ENCODE peak calls at places on chromosomes 4 and X, in eight cellular contexts. A, H, P, D, Z, U, C and V are unnamed samples.

GRCh38 chrX:153723351-153724251 is 586 bp downstream of the BCAP31 start:
- DNase-seq in A (peak; percentile 49), H (peak; percentile 70), P (no peak), D (peak; percentile 55), Z (peak; percentile 69), U (no peak), C (peak; percentile 70), V (no peak)

GRCh38 chrX:70079870-70080269 is 17.6 kb downstream of the OTUD6A start:
- DNase-seq in A (no peak), H (no peak), P (no peak), D (no peak), Z (no peak), U (no peak), C (no peak), V (no peak)

GRCh38 chrX:100797359-100797758 is 22.8 kb upstream of the CSTF2 start:
- DNase-seq in A (no peak), H (no peak), P (no peak), D (no peak), Z (no peak), U (no peak), C (no peak), V (no peak)

GRCh38 chr4:47167391-47167790 is 136.0 kb downstream of the GABRB1 start:
- DNase-seq in A (no peak), H (no peak), P (no peak), D (no peak), Z (no peak), U (no peak), C (no peak), V (no peak)

GRCh38 chr4:189302719-189303118 is 638.0 kb upstream of the FRG1 start:
- DNase-seq in A (no peak), H (no peak), P (no peak), D (no peak), Z (no peak), U (no peak), C (no peak), V (no peak)

GRCh38 chr4:19005211-19005610 is 983.7 kb upstream of the LCORL start:
- DNase-seq in A (peak; percentile 64), H (no peak), P (no peak), D (no peak), Z (no peak), U (no peak), C (no peak), V (no peak)

GRCh38 chrX:154012336-154012991 is 7.2 kb downstream of the IRAK1 start:
- DNase-seq in A (no peak), H (no peak), P (no peak), D (no peak), Z (no peak), U (no peak), C (no peak), V (peak; percentile 38)

GRCh38 chr4:43132010-43132582 is 239.6 kb downstream of the GRXCR1 start:
- DNase-seq in A (peak; percentile 51), H (peak; percentile 81), P (peak; percentile 44), D (peak; percentile 36), Z (peak; percentile 46), U (peak; percentile 52), C (peak; percentile 32), V (peak; percentile 12)

GRCh38 chrX:134571831-134572230 is 86.4 kb downstream of the PLAC1 start:
- DNase-seq in A (no peak), H (no peak), P (no peak), D (no peak), Z (no peak), U (no peak), C (no peak), V (no peak)

GRCh38 chr4:185192059-185192458 is 11.7 kb downstream of the CFAP97 start:
- DNase-seq in A (no peak), H (no peak), P (no peak), D (no peak), Z (no peak), U (no peak), C (peak; percentile 64), V (no peak)

GRCh38 chr4:11650801-11651596 is 222.3 kb upstream of the HS3ST1 start:
- DNase-seq in A (no peak), H (no peak), P (no peak), D (no peak), Z (no peak), U (peak; percentile 40), C (no peak), V (peak; percentile 1)

GRCh38 chr4:41222259-41222658 is 7.9 kb upstream of the APBB2 start:
- DNase-seq in A (no peak), H (no peak), P (no peak), D (no peak), Z (no peak), U (no peak), C (no peak), V (no peak)

GRCh38 chr4:90198086-90198847 is 71.1 kb downstream of the CCSER1 start:
- DNase-seq in A (no peak), H (no peak), P (no peak), D (no peak), Z (no peak), U (no peak), C (no peak), V (no peak)

GRCh38 chr4:187541666-187542065 is 453.9 kb upstream of the ZFP42 start:
- DNase-seq in A (no peak), H (no peak), P (no peak), D (no peak), Z (no peak), U (no peak), C (no peak), V (no peak)

GRCh38 chr4:8038083-8038482 is 98.4 kb upstream of the AFAP1 start:
- DNase-seq in A (no peak), H (no peak), P (no peak), D (no peak), Z (no peak), U (no peak), C (no peak), V (no peak)

GRCh38 chr4:793941-794621 is 31.8 kb downstream of the CPLX1 start:
- DNase-seq in A (no peak), H (no peak), P (no peak), D (no peak), Z (no peak), U (no peak), C (no peak), V (no peak)

GRCh38 chr4:62209757-62210156 is 1009.6 kb downstream of the ADGRL3 start:
- DNase-seq in A (no peak), H (no peak), P (no peak), D (no peak), Z (no peak), U (no peak), C (no peak), V (no peak)

GRCh38 chr4:139188648-139189416 is 11.8 kb upstream of the ELF2 start:
- DNase-seq in A (no peak), H (no peak), P (no peak), D (no peak), Z (no peak), U (no peak), C (no peak), V (no peak)

GRCh38 chr4:122621010-122621616 is at the start of gene IL21:
- DNase-seq in A (no peak), H (no peak), P (no peak), D (no peak), Z (no peak), U (no peak), C (no peak), V (no peak)

GRCh38 chr4:159677521-159677920 is 574.6 kb downstream of the RAPGEF2 start:
- DNase-seq in A (no peak), H (no peak), P (no peak), D (no peak), Z (no peak), U (no peak), C (no peak), V (no peak)

GRCh38 chr4:67871867-67872266 is 11.9 kb downstream of the TMPRSS11D start:
- DNase-seq in A (no peak), H (peak; percentile 33), P (no peak), D (peak; percentile 6), Z (no peak), U (no peak), C (peak; percentile 32), V (no peak)

GRCh38 chrX:46838974-46839480 is 2.2 kb downstream of the RP2 start:
- DNase-seq in A (no peak), H (no peak), P (no peak), D (no peak), Z (no peak), U (no peak), C (no peak), V (no peak)

GRCh38 chr4:166493828-166494432 is 620.9 kb downstream of the TLL1 start:
- DNase-seq in A (peak; percentile 67), H (no peak), P (no peak), D (no peak), Z (no peak), U (no peak), C (no peak), V (no peak)

GRCh38 chr4:77636902-77637301 is 31.3 kb downstream of the CXCL13 start:
- DNase-seq in A (no peak), H (no peak), P (no peak), D (no peak), Z (no peak), U (no peak), C (no peak), V (no peak)

GRCh38 chr4:3368841-3369760 is 72.7 kb upstream of the HGFAC start:
- DNase-seq in A (no peak), H (peak; percentile 40), P (no peak), D (no peak), Z (no peak), U (no peak), C (peak; percentile 41), V (no peak)

GRCh38 chr4:76803522-76803921 is 94.4 kb downstream of the SOWAHB start:
- DNase-seq in A (no peak), H (no peak), P (no peak), D (no peak), Z (no peak), U (no peak), C (no peak), V (no peak)

GRCh38 chr4:17932041-17932440 is 89.5 kb downstream of the LCORL start:
- DNase-seq in A (no peak), H (no peak), P (no peak), D (no peak), Z (no peak), U (no peak), C (no peak), V (no peak)

GRCh38 chrX:71514367-71515038 is 18.4 kb upstream of the OGT start:
- DNase-seq in A (no peak), H (no peak), P (no peak), D (no peak), Z (peak; percentile 61), U (no peak), C (peak; percentile 55), V (no peak)

GRCh38 chrX:40845331-40845911 is 110.1 kb upstream of the MED14 start:
- DNase-seq in A (peak; percentile 49), H (peak; percentile 61), P (no peak), D (no peak), Z (no peak), U (no peak), C (no peak), V (peak; percentile 4)

GRCh38 chrX:129955682-129956081 is 26.8 kb upstream of the BCORL1 start:
- DNase-seq in A (no peak), H (no peak), P (no peak), D (no peak), Z (no peak), U (no peak), C (no peak), V (no peak)

GRCh38 chrX:155632424-155633100 is 19.8 kb upstream of the TMLHE start:
- DNase-seq in A (no peak), H (no peak), P (no peak), D (no peak), Z (no peak), U (no peak), C (peak; percentile 5), V (no peak)

GRCh38 chr4:70818173-70818856 is 21.4 kb downstream of the GRSF1 start:
- DNase-seq in A (no peak), H (no peak), P (no peak), D (no peak), Z (no peak), U (no peak), C (peak; percentile 18), V (no peak)